ENCODE peak calls at places on chromosome 4, in five cellular contexts. U is mucosa of gallbladder; B is A172; V is left colon; T is CD4-positive, alpha-beta T cell. Q is an unnamed sample.

GRCh38 chr4:100414016-100414790 is 103.6 kb downstream of the EMCN start:
- DNase-seq in U (no peak), B (no peak), V (no peak), T (no peak), Q (no peak)

GRCh38 chr4:118968006-118968405 is 79.4 kb downstream of the SYNPO2 start:
- DNase-seq in U (peak; percentile 72), B (peak; percentile 57), V (peak; percentile 71), T (no peak), Q (peak; percentile 81)

GRCh38 chr4:141388483-141388882 is 167.8 kb downstream of the ZNF330 start:
- DNase-seq in U (no peak), B (no peak), V (no peak), T (no peak), Q (no peak)

GRCh38 chr4:78059524-78059889 is 2.4 kb downstream of the FRAS1 start:
- DNase-seq in U (peak; percentile 68), B (peak; percentile 69), V (peak; percentile 45), T (no peak), Q (no peak)

GRCh38 chr4:186481998-186482790 is 73.2 kb downstream of the MTNR1A start:
- DNase-seq in U (no peak), B (no peak), V (no peak), T (no peak), Q (no peak)

GRCh38 chr4:91729851-91730250 is 573.9 kb upstream of the GRID2 start:
- DNase-seq in U (no peak), B (no peak), V (no peak), T (no peak), Q (no peak)

GRCh38 chr4:3363411-3364141 is 70.8 kb downstream of the RGS12 start:
- DNase-seq in U (no peak), B (no peak), V (no peak), T (no peak), Q (peak; percentile 65)

GRCh38 chr4:7068883-7069282 is 1.0 kb upstream of the GRPEL1 start:
- DNase-seq in U (no peak), B (no peak), V (no peak), T (no peak), Q (no peak)

GRCh38 chr4:144014808-144015207 is 4.4 kb downstream of the GYPB start:
- DNase-seq in U (no peak), B (no peak), V (no peak), T (no peak), Q (no peak)

GRCh38 chr4:40193018-40193571 is 3.7 kb upstream of the RHOH start:
- DNase-seq in U (no peak), B (no peak), V (no peak), T (peak; percentile 51), Q (no peak)